ENCODE peak calls at places on chromosomes 12 and 14, in five cellular contexts. One of them, this sample, is unnamed.

GRCh38 chr12:98745578-98746391 is 100.7 kb downstream of the APAF1 start:
- DNase-seq in GM12865: peak
- DNase-seq in lower lobe of right lung: no peak
- DNase-seq in upper lobe of right lung: no peak
- DNase-seq in astrocyte: no peak
- DNase-seq in this sample: peak

GRCh38 chr12:4556730-4557519 is 5.1 kb upstream of the DYRK4 start:
- DNase-seq in astrocyte: no peak
- DNase-seq in GM12865: no peak
- DNase-seq in lower lobe of right lung: no peak
- DNase-seq in upper lobe of right lung: no peak
- DNase-seq in this sample: no peak

GRCh38 chr12:1777798-1778197 is 42.6 kb upstream of the LRTM2 start:
- DNase-seq in GM12865: no peak
- DNase-seq in lower lobe of right lung: no peak
- DNase-seq in astrocyte: peak
- DNase-seq in upper lobe of right lung: no peak
- DNase-seq in this sample: peak

GRCh38 chr14:77181603-77182437 is at the start of gene TMEM63C:
- DNase-seq in astrocyte: peak
- DNase-seq in GM12865: peak
- DNase-seq in upper lobe of right lung: no peak
- DNase-seq in lower lobe of right lung: no peak
- DNase-seq in this sample: no peak

GRCh38 chr14:96673706-96674105 is 123.5 kb upstream of the VRK1 start:
- DNase-seq in upper lobe of right lung: no peak
- DNase-seq in GM12865: no peak
- DNase-seq in astrocyte: no peak
- DNase-seq in lower lobe of right lung: no peak
- DNase-seq in this sample: no peak

GRCh38 chr14:38646391-38646790 is 390.5 kb upstream of the CLEC14A start:
- DNase-seq in GM12865: no peak
- DNase-seq in upper lobe of right lung: no peak
- DNase-seq in astrocyte: no peak
- DNase-seq in lower lobe of right lung: no peak
- DNase-seq in this sample: no peak

GRCh38 chr14:49893309-49894213 is 679 bp downstream of the ARF6 start:
- DNase-seq in upper lobe of right lung: peak
- DNase-seq in GM12865: peak
- DNase-seq in lower lobe of right lung: peak
- DNase-seq in astrocyte: no peak
- DNase-seq in this sample: no peak

GRCh38 chr14:76977793-76978730 is 50.4 kb downstream of the IRF2BPL start:
- DNase-seq in lower lobe of right lung: peak
- DNase-seq in GM12865: peak
- DNase-seq in upper lobe of right lung: peak
- DNase-seq in astrocyte: peak
- DNase-seq in this sample: peak

GRCh38 chr12:123655420-123655819 is 15.5 kb upstream of the TCTN2 start:
- DNase-seq in GM12865: peak
- DNase-seq in astrocyte: no peak
- DNase-seq in lower lobe of right lung: no peak
- DNase-seq in upper lobe of right lung: no peak
- DNase-seq in this sample: no peak

GRCh38 chr14:101732128-101732527 is 29.4 kb upstream of the PPP2R5C start:
- DNase-seq in astrocyte: no peak
- DNase-seq in lower lobe of right lung: no peak
- DNase-seq in upper lobe of right lung: no peak
- DNase-seq in GM12865: no peak
- DNase-seq in this sample: no peak

GRCh38 chr12:131208425-131208824 is 254.7 kb downstream of the ADGRD1 start:
- DNase-seq in lower lobe of right lung: no peak
- DNase-seq in astrocyte: no peak
- DNase-seq in upper lobe of right lung: peak
- DNase-seq in GM12865: no peak
- DNase-seq in this sample: no peak

GRCh38 chr12:13102481-13103195 is 829 bp downstream of the GSG1 start:
- DNase-seq in GM12865: no peak
- DNase-seq in upper lobe of right lung: no peak
- DNase-seq in lower lobe of right lung: no peak
- DNase-seq in astrocyte: no peak
- DNase-seq in this sample: peak

GRCh38 chr14:58663494-58664111 is 25.8 kb downstream of the DACT1 start:
- DNase-seq in GM12865: no peak
- DNase-seq in lower lobe of right lung: no peak
- DNase-seq in upper lobe of right lung: no peak
- DNase-seq in astrocyte: peak
- DNase-seq in this sample: peak

GRCh38 chr14:91586451-91586850 is 76.3 kb upstream of the PPP4R3A start:
- DNase-seq in GM12865: no peak
- DNase-seq in upper lobe of right lung: no peak
- DNase-seq in lower lobe of right lung: no peak
- DNase-seq in astrocyte: no peak
- DNase-seq in this sample: no peak

GRCh38 chr14:24138396-24139271 is 2.6 kb downstream of the PSME1 start:
- DNase-seq in lower lobe of right lung: no peak
- DNase-seq in GM12865: no peak
- DNase-seq in upper lobe of right lung: no peak
- DNase-seq in astrocyte: no peak
- DNase-seq in this sample: no peak

GRCh38 chr12:114006482-114007425 is 40.6 kb upstream of the RBM19 start:
- DNase-seq in GM12865: no peak
- DNase-seq in lower lobe of right lung: no peak
- DNase-seq in upper lobe of right lung: no peak
- DNase-seq in astrocyte: no peak
- DNase-seq in this sample: no peak

GRCh38 chr14:64775081-64775777 is 71.0 kb downstream of the PLEKHG3 start:
- DNase-seq in GM12865: no peak
- DNase-seq in lower lobe of right lung: no peak
- DNase-seq in upper lobe of right lung: no peak
- DNase-seq in astrocyte: no peak
- DNase-seq in this sample: no peak

GRCh38 chr12:121628536-121628935 is 2.2 kb downstream of the ORAI1 start:
- DNase-seq in astrocyte: no peak
- DNase-seq in upper lobe of right lung: no peak
- DNase-seq in lower lobe of right lung: no peak
- DNase-seq in GM12865: peak
- DNase-seq in this sample: peak

GRCh38 chr12:779745-780734 is 27.7 kb downstream of the WNK1 start:
- DNase-seq in GM12865: peak
- DNase-seq in lower lobe of right lung: no peak
- DNase-seq in astrocyte: peak
- DNase-seq in upper lobe of right lung: no peak
- DNase-seq in this sample: peak

GRCh38 chr14:91416744-91417133 is 881 bp downstream of the CCDC88C start:
- DNase-seq in GM12865: peak
- DNase-seq in astrocyte: no peak
- DNase-seq in upper lobe of right lung: peak
- DNase-seq in lower lobe of right lung: peak
- DNase-seq in this sample: no peak

GRCh38 chr14:104957146-104958113 is 20.7 kb downstream of the AHNAK2 start:
- DNase-seq in astrocyte: no peak
- DNase-seq in upper lobe of right lung: no peak
- DNase-seq in lower lobe of right lung: peak
- DNase-seq in GM12865: no peak
- DNase-seq in this sample: peak

GRCh38 chr14:71497645-71498086 is 434.6 kb upstream of the RGS6 start:
- DNase-seq in GM12865: peak
- DNase-seq in upper lobe of right lung: no peak
- DNase-seq in astrocyte: peak
- DNase-seq in lower lobe of right lung: no peak
- DNase-seq in this sample: peak

DNA sequence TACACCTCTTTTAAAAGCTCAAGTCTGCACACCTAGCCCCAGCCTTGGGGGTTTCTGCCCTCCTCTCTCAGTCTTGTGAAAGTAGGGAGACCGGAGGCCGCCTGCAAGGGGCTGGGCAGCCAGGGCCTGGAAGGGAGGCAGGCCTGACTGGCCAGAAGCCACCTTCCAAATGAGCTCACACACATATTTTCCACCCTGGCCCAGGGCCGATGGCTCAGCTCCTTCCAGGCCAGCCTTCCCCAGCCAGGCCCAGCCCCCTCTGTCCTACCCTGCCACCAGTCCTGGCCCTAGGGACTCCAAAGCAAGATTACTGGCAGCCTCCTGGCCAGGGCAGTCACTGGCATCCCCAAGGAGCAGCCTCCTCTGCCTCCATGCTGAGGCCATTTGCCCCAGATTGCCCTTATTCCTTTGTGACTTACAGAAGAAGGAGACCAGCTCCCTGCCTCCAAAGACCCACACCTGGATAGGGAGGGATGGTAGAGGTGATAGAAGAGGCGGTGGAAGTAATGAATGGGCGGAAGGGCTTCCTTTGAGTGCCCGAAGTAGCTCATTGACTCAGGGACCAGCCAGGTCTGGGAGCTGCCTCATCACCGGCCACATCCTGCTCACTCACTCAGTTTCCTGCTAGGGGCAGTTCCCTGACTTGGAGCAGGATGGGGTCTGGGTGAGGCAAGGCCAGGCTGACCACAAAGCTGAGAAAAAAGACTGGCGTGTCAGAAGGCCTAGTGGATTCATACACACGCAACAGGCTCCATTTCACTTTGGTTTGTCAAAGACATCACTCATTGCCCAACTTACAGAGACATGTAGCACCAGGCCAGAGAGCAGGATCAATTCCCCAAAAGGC is 14.8 kb downstream of the MMP14 start:
- DNase-seq in astrocyte: peak
- DNase-seq in lower lobe of right lung: peak
- DNase-seq in GM12865: peak
- DNase-seq in upper lobe of right lung: peak
- DNase-seq in this sample: peak
- H3K4me3 ChIP-seq in astrocyte: peak
- H3K4me3 ChIP-seq in lower lobe of right lung: no peak
- H3K4me3 ChIP-seq in GM12865: no peak
- H3K4me3 ChIP-seq in upper lobe of right lung: no peak
- H3K4me3 ChIP-seq in this sample: peak

GRCh38 chr12:93377252-93377542 is 528 bp upstream of the NUDT4 start:
- DNase-seq in lower lobe of right lung: no peak
- DNase-seq in upper lobe of right lung: no peak
- DNase-seq in GM12865: no peak
- DNase-seq in astrocyte: no peak
- DNase-seq in this sample: no peak
- TF ChIP-seq CTCF in lower lobe of right lung: no peak
- TF ChIP-seq CTCF in upper lobe of right lung: no peak
- TF ChIP-seq CTCF in GM12865: no peak
- TF ChIP-seq CTCF in astrocyte: no peak
- TF ChIP-seq CTCF in this sample: no peak

DNA sequence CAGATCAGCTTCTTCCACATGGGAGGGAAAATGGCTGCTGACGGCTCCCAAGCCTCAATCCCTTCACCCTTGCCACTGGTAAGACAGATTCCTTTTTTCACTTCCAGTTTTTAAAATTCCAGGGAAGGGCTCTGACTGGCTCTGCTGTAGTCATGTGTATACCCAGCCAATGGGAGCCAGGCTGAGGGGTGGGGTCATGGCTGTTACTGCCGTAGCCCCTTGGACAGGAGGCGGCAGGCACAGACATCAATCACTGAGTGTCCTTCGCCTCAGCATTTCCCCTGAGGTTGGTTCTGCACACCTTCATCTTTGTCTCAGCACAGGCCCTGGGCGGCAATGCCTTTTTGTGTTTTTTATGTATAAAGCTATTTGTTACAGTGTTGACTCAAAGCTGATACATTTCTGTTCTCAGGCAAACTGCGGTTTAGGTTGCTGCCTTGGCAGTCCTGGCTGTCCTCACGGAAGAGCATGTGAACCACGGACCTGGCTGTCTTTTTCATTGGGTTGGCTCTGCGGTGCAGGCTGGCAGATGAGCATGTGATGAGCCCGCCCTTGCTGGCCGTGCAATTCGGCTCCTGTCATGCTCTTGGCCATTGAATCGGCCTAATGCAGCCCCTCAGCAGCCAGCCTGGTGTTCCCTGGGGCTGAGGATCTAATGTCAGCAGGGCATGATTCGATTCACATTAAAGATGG is 74.3 kb downstream of the PPM1A start:
- DNase-seq in lower lobe of right lung: no peak
- DNase-seq in upper lobe of right lung: no peak
- DNase-seq in GM12865: no peak
- DNase-seq in astrocyte: no peak
- DNase-seq in this sample: no peak
- H3K4me3 ChIP-seq in lower lobe of right lung: no peak
- H3K4me3 ChIP-seq in upper lobe of right lung: no peak
- H3K4me3 ChIP-seq in GM12865: no peak
- H3K4me3 ChIP-seq in astrocyte: no peak
- H3K4me3 ChIP-seq in this sample: no peak

DNA sequence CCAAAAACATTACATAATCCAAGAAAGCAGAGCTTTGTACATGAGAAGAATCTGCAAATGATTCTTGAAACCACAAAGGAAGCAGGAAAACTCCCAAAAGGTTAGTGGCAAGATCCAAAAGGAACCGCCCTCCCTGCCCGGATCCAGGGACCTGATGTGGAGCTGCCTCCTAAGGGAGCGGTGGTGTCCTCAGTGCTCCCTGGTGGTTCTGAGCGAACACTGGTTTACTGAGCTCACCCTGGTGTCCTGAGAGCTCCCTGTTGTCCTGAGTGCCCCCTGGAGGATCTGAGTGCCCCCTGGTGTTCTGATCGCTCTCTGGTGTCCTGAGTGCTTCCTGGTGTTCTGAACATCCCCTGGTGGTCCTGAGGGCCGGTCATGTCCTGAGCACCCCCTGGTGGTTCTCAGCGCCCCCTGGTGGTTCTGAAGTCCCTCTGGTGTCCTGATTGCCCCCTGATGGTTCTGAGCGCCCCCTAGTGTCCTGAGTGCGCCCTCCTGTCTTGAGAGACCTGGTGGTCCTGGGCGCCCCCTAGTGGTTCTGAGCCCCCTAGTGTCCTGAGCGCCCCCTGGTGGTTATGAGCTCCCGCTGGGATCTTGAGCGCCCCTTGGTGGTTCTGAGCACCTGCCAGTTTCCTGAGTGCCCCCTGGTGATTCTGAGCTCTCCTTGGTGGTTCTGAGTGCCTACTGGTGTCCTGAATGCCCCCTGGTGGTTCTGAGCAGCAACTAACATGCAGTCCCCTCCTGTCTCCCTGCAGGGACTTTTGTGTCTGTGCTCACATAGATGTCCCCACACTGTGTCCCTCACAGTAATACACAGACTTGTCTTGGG is 891.1 kb downstream of the TMEM121 start:
- DNase-seq in lower lobe of right lung: peak
- DNase-seq in GM12865: peak
- DNase-seq in astrocyte: no peak
- DNase-seq in upper lobe of right lung: peak
- DNase-seq in this sample: no peak
- TF ChIP-seq CTCF in lower lobe of right lung: peak
- TF ChIP-seq CTCF in GM12865: peak
- TF ChIP-seq CTCF in astrocyte: no peak
- TF ChIP-seq CTCF in upper lobe of right lung: peak
- TF ChIP-seq CTCF in this sample: no peak

DNA sequence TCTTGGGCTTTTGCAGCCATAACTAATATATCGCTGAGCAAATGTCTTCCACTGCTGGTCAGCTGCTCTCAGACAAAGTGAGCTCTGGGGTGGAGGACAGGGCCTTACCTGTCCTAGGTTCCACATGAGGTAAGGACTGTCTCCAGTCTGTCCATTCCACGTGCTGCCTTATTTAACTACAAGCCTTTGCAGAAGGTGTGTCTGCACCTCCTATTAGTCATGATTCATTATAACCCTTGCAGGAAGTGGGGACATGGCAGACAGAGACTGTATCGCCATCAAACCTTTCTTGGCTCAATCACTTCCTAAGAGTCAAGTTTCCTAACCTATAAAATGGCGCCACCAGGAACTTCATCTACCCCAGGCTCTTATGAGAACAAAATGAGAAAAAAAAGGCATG is 46.9 kb downstream of the SLC25A47 start:
- DNase-seq in upper lobe of right lung: no peak
- DNase-seq in GM12865: no peak
- DNase-seq in lower lobe of right lung: no peak
- DNase-seq in astrocyte: no peak
- DNase-seq in this sample: no peak
- H3K4me3 ChIP-seq in upper lobe of right lung: no peak
- H3K4me3 ChIP-seq in GM12865: no peak
- H3K4me3 ChIP-seq in lower lobe of right lung: no peak
- H3K4me3 ChIP-seq in astrocyte: no peak
- H3K4me3 ChIP-seq in this sample: no peak

This sample was measured in fibroblast of the aortic adventitia.